ENCODE peak calls at places on chromosomes 4 and X, in nine cellular contexts. N, G, H, X, M, Q, A, Y and O are unnamed samples.

GRCh38 chrX:69510137-69510715 is 6.1 kb downstream of the NALF2 start:
- DNase-seq in M (no peak), A (no peak), N (no peak), Y (no peak), Q (no peak), G (no peak), X (no peak), H (no peak), O (no peak)

GRCh38 chr4:188624370-188624769 is 485.1 kb downstream of the TRIML1 start:
- DNase-seq in Q (no peak), X (no peak), A (no peak), N (no peak), Y (no peak), G (no peak), H (no peak), M (no peak), O (no peak)

GRCh38 chr4:176383273-176384077 is 63.7 kb downstream of the SPCS3 start:
- DNase-seq in M (no peak), N (no peak), H (peak; percentile 37), Q (no peak), X (no peak), G (no peak), A (no peak), Y (no peak), O (no peak)

GRCh38 chr4:183180096-183180495 is 81.0 kb downstream of the WWC2 start:
- DNase-seq in Y (no peak), H (no peak), N (no peak), G (no peak), A (no peak), Q (no peak), X (no peak), M (no peak), O (no peak)

GRCh38 chrX:106220177-106220576 is 52.1 kb downstream of the PWWP3B start:
- DNase-seq in A (no peak), N (no peak), X (no peak), G (no peak), Y (no peak), M (no peak), H (no peak), Q (no peak), O (no peak)

GRCh38 chr4:53489279-53489889 is 101.9 kb downstream of the LNX1 start:
- DNase-seq in Q (no peak), Y (no peak), A (no peak), H (no peak), G (no peak), X (no peak), N (no peak), M (no peak), O (no peak)

GRCh38 chrX:97743014-97743413 is 859.3 kb downstream of the RPA4 start:
- DNase-seq in N (no peak), Y (no peak), H (no peak), A (no peak), Q (peak; percentile 7), G (no peak), M (no peak), X (no peak), O (peak; percentile 3)

GRCh38 chr4:95701500-95701899 is 138.4 kb upstream of the PDHA2 start:
- DNase-seq in H (peak; percentile 78), G (no peak), N (no peak), Y (no peak), Q (no peak), A (peak; percentile 30), M (no peak), X (no peak), O (no peak)

GRCh38 chr4:168613869-168614268 is 117.0 kb downstream of the PALLD start:
- DNase-seq in M (no peak), G (no peak), Y (no peak), N (no peak), Q (no peak), X (no peak), A (no peak), H (no peak), O (no peak)

GRCh38 chr4:2286904-2287593 is 25.1 kb upstream of the MXD4 start:
- DNase-seq in X (no peak), H (no peak), N (no peak), G (no peak), Q (no peak), M (no peak), Y (no peak), A (no peak), O (no peak)

GRCh38 chr4:124961138-124961750 is 248.7 kb upstream of the ANKRD50 start:
- DNase-seq in A (no peak), H (no peak), G (no peak), N (no peak), M (no peak), X (no peak), Q (no peak), Y (no peak), O (no peak)

GRCh38 chr4:28682872-28683271 is 1822.2 kb downstream of the STIM2 start:
- DNase-seq in A (peak; percentile 80), Q (no peak), N (no peak), Y (no peak), H (no peak), X (no peak), M (no peak), G (no peak), O (no peak)

GRCh38 chr4:78040431-78040830 is 16.7 kb upstream of the FRAS1 start:
- DNase-seq in Q (no peak), A (no peak), Y (no peak), H (no peak), X (no peak), M (no peak), G (no peak), N (no peak), O (no peak)

GRCh38 chr4:8282134-8282641 is 12.6 kb downstream of the HTRA3 start:
- DNase-seq in Q (no peak), H (no peak), M (no peak), N (no peak), X (no peak), Y (no peak), A (no peak), G (no peak), O (no peak)

GRCh38 chr4:82705881-82706280 is 92.7 kb downstream of the SCD5 start:
- DNase-seq in G (no peak), M (no peak), X (no peak), H (peak; percentile 40), Y (no peak), A (no peak), Q (no peak), N (no peak), O (no peak)

GRCh38 chr4:83112239-83112638 is 2.3 kb downstream of the PLAC8 start:
- DNase-seq in N (no peak), A (no peak), Y (no peak), Q (no peak), G (no peak), X (no peak), M (no peak), H (no peak), O (no peak)

GRCh38 chr4:11312389-11312788 is 116.3 kb downstream of the HS3ST1 start:
- DNase-seq in Q (no peak), H (peak; percentile 76), A (no peak), M (no peak), X (no peak), N (no peak), Y (no peak), G (no peak), O (no peak)

GRCh38 chr4:73019462-73020047 is 50.0 kb downstream of the COX18 start:
- DNase-seq in G (peak; percentile 1), Q (peak; percentile 5), M (peak; percentile 49), N (no peak), Y (no peak), X (no peak), A (peak; percentile 20), H (peak; percentile 67), O (no peak)

GRCh38 chrX:56000169-56000568 is 232.0 kb upstream of the KLF8 start:
- DNase-seq in N (no peak), H (no peak), G (no peak), Q (no peak), M (no peak), A (no peak), Y (no peak), X (no peak), O (no peak)

GRCh38 chrX:2629316-2630168 is 61.6 kb upstream of the CD99 start:
- DNase-seq in N (no peak), X (no peak), M (no peak), G (no peak), Y (peak; percentile 13), A (no peak), H (no peak), Q (no peak), O (no peak)

GRCh38 chr4:176186067-176186466 is 9.3 kb downstream of the SPATA4 start:
- DNase-seq in N (no peak), Y (no peak), G (no peak), M (no peak), Q (no peak), X (no peak), H (no peak), A (no peak), O (no peak)

GRCh38 chr4:148795156-148795864 is 353.1 kb upstream of the NR3C2 start:
- DNase-seq in A (peak; percentile 32), N (no peak), X (no peak), G (no peak), M (peak; percentile 17), H (peak; percentile 88), Q (no peak), Y (no peak), O (no peak)

GRCh38 chr4:17884511-17884910 is 73.7 kb downstream of the NCAPG start:
- DNase-seq in H (no peak), Y (no peak), A (no peak), M (no peak), Q (no peak), G (no peak), N (no peak), X (no peak), O (no peak)

GRCh38 chr4:72552447-72552846 is 16.6 kb downstream of the ADAMTS3 start:
- DNase-seq in Y (no peak), Q (no peak), M (no peak), H (no peak), A (no peak), X (no peak), N (no peak), G (no peak), O (no peak)

GRCh38 chr4:113474017-113474416 is 287.5 kb downstream of the CAMK2D start:
- DNase-seq in A (no peak), Q (no peak), X (no peak), G (no peak), Y (no peak), N (no peak), H (peak; percentile 68), M (no peak), O (no peak)

GRCh38 chrX:20829665-20830481 is 544.3 kb upstream of the CNKSR2 start:
- DNase-seq in Q (no peak), G (no peak), N (no peak), A (no peak), M (no peak), X (no peak), Y (no peak), H (peak; percentile 31), O (no peak)